ENCODE peak calls at places on chromosomes 13 and 19, in four cellular contexts. One of them, this sample, is unnamed.

GRCh38 chr13:73275163-73275562 is 216.4 kb downstream of the KLF5 start:
- DNase-seq in neuronal stem cell: no peak
- DNase-seq in tibial artery: no peak
- DNase-seq in thoracic aorta: no peak
- DNase-seq in this sample: no peak

GRCh38 chr13:76164290-76164689 is 528.2 kb downstream of the LMO7 start:
- DNase-seq in neuronal stem cell: no peak
- DNase-seq in tibial artery: no peak
- DNase-seq in thoracic aorta: no peak
- DNase-seq in this sample: no peak

GRCh38 chr13:39616087-39616694 is 13.2 kb upstream of the LHFPL6 start:
- DNase-seq in neuronal stem cell: peak; percentile 76
- DNase-seq in tibial artery: no peak
- DNase-seq in thoracic aorta: no peak
- DNase-seq in this sample: no peak

GRCh38 chr13:110841406-110841805 is 73.5 kb downstream of the ANKRD10 start:
- DNase-seq in neuronal stem cell: no peak
- DNase-seq in tibial artery: no peak
- DNase-seq in thoracic aorta: no peak
- DNase-seq in this sample: no peak

GRCh38 chr13:110403315-110403714 is 96.2 kb downstream of the COL4A2 start:
- DNase-seq in neuronal stem cell: no peak
- DNase-seq in tibial artery: no peak
- DNase-seq in thoracic aorta: no peak
- DNase-seq in this sample: no peak

GRCh38 chr13:97259787-97260641 is 37.9 kb downstream of the MBNL2 start:
- DNase-seq in neuronal stem cell: no peak
- DNase-seq in tibial artery: peak; percentile 66
- DNase-seq in thoracic aorta: no peak
- DNase-seq in this sample: no peak

GRCh38 chr19:10514211-10515145 is 2.8 kb downstream of the S1PR5 start:
- DNase-seq in neuronal stem cell: no peak
- DNase-seq in tibial artery: no peak
- DNase-seq in thoracic aorta: no peak
- DNase-seq in this sample: no peak

GRCh38 chr19:30919737-30920136 is 429.5 kb downstream of the TSHZ3 start:
- DNase-seq in neuronal stem cell: no peak
- DNase-seq in tibial artery: no peak
- DNase-seq in thoracic aorta: no peak
- DNase-seq in this sample: no peak

GRCh38 chr13:51125495-51126226 is 14.6 kb upstream of the C13orf42 start:
- DNase-seq in neuronal stem cell: peak; percentile 43
- DNase-seq in tibial artery: no peak
- DNase-seq in thoracic aorta: no peak
- DNase-seq in this sample: peak; percentile 42

GRCh38 chr19:38744298-38744681 is at the start of gene CAPN12:
- DNase-seq in neuronal stem cell: no peak
- DNase-seq in tibial artery: no peak
- DNase-seq in thoracic aorta: no peak
- DNase-seq in this sample: no peak

GRCh38 chr13:37868691-37869505 is 674 bp downstream of the TRPC4 start:
- DNase-seq in neuronal stem cell: peak; percentile 31
- DNase-seq in tibial artery: peak; percentile 51
- DNase-seq in thoracic aorta: no peak
- DNase-seq in this sample: no peak

DNA sequence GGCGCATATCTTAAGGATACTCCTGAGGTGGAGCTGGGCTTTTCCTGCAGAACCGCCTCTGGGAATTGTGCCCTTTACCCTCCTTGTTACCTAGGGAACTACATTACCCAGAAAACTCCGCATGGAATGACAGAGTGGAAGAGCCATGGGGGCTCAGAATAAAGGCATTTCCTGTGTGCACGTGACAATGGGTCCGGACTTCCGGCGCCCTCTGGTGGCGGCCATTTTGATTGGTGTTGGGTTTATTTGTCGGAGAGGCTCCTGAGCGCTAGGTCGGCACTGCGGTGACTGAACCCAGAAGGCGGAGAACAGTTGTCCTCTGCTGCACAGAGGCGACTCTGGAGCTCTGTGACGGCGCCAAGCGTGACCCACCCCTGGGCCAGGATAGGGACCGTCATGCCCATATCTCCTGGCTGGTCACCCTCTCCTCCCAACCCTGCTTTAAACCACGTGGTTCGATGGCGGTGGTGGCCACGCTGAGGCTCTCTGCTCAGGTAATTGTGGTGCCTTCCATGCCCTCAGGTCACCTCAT is at the start of gene ZNF587B:
- DNase-seq in neuronal stem cell: peak; percentile 85
- DNase-seq in tibial artery: peak; percentile 78
- DNase-seq in thoracic aorta: no peak
- DNase-seq in this sample: peak; percentile 55
- H3K4me3 ChIP-seq in neuronal stem cell: peak within 1 kb of the TSS; percentile 83
- H3K4me3 ChIP-seq in tibial artery: peak within 1 kb of the TSS; percentile 47
- H3K4me3 ChIP-seq in thoracic aorta: peak within 1 kb of the TSS; percentile 66
- H3K4me3 ChIP-seq in this sample: peak within 1 kb of the TSS; percentile 54

GRCh38 chr19:916645-917322 is 349 bp upstream of the KISS1R start:
- DNase-seq in neuronal stem cell: no peak
- DNase-seq in tibial artery: no peak
- DNase-seq in thoracic aorta: no peak
- DNase-seq in this sample: no peak

GRCh38 chr19:918481-919156 is 1.5 kb downstream of the KISS1R start:
- DNase-seq in neuronal stem cell: no peak
- DNase-seq in tibial artery: no peak
- DNase-seq in thoracic aorta: no peak
- DNase-seq in this sample: no peak

GRCh38 chr19:917323-918151 is at the start of gene KISS1R:
- DNase-seq in neuronal stem cell: peak; percentile 77
- DNase-seq in tibial artery: no peak
- DNase-seq in thoracic aorta: no peak
- DNase-seq in this sample: no peak

GRCh38 chr19:919157-920050 is 2.3 kb downstream of the KISS1R start:
- DNase-seq in neuronal stem cell: no peak
- DNase-seq in tibial artery: no peak
- DNase-seq in thoracic aorta: no peak
- DNase-seq in this sample: no peak

DNA sequence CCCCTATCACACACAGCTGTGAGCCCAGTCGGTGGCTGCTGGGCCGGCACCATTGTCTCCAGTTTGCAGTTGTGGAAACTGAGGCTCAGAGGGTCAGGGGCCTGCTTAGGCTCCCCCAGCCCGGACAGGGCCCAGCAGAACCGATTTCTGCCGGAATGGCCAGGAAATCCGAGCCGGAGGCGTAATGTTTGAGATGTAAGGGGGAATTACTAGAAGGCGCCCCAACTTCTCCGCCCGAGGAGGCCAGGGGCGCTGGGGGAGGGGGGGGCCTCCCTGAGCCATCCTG is 962 bp downstream of the KISS1R start:
- DNase-seq in neuronal stem cell: no peak
- DNase-seq in tibial artery: no peak
- DNase-seq in thoracic aorta: no peak
- DNase-seq in this sample: no peak
- H3K4me1 ChIP-seq in neuronal stem cell: peaks cover 7% of the 10 kb centered on the region
- H3K4me1 ChIP-seq in tibial artery: peaks cover 54% of the 10 kb centered on the region
- H3K4me1 ChIP-seq in thoracic aorta: peaks cover 48% of the 10 kb centered on the region
- H3K4me1 ChIP-seq in this sample: peaks cover 8% of the 10 kb centered on the region

GRCh38 chr19:5621945-5622464 is 571 bp downstream of the SAFB2 start:
- DNase-seq in neuronal stem cell: no peak
- DNase-seq in tibial artery: peak; percentile 69
- DNase-seq in thoracic aorta: no peak
- DNase-seq in this sample: no peak
- H3K27ac ChIP-seq in neuronal stem cell: peak overlapping the region; percentile 91
- H3K27ac ChIP-seq in tibial artery: peak overlapping the region; percentile 98
- H3K27ac ChIP-seq in thoracic aorta: peak overlapping the region; percentile 86
- H3K27ac ChIP-seq in this sample: peak overlapping the region; percentile 95

DNA sequence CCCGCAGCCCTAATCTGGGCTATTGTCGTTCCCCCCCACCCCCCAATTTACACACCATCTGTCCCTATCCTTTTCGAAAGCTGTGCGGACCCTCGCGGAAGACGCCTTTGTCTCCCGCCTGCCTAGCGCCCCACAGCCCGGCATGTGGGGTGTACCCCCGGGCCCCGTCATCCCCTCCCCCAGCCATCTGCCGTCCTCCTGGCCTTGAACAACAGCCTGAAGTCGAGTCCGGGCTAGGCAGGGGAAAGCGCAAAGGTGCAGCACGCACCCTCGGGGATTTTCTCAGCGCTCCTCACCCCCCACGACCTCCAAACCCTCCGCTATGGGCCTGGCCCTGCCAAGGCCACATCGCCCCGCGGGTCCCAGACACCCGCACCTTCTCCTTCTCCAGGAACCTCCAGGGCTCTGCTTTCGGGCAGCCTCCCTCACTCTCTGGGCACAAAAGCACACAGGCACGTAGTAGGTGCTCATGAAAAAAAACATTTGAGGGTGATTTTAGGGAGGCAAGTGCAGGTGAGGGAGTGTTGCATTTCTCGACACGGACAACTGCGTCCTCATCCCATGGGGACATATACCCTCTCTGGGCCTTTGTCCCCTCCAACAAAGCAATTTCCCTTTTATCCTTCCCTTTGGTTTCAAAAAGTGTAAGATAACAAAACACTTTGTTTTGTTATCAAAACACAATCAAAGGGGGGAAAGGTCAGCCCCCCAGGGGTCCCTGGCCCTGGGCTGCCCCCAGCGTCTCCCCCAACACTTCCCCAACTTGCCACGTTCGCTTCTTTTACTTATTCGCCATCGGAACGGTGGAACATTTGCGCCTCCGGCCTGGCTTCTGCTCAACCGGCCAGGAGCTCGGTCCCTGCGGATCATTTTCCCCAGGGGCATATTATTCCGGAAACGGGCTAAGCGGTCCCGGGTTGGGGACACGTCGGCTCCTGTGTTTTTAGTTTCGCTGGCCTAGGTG is 16.4 kb downstream of the CCDC124 start:
- DNase-seq in neuronal stem cell: no peak
- DNase-seq in tibial artery: no peak
- DNase-seq in thoracic aorta: no peak
- DNase-seq in this sample: no peak
- H3K4me3 ChIP-seq in neuronal stem cell: no peak overlapping the region
- H3K4me3 ChIP-seq in tibial artery: no peak overlapping the region
- H3K4me3 ChIP-seq in thoracic aorta: peak overlapping the region; percentile 86
- H3K4me3 ChIP-seq in this sample: no peak overlapping the region

GRCh38 chr19:35002037-35002535 is 2.0 kb downstream of the GRAMD1A start:
- DNase-seq in neuronal stem cell: no peak
- DNase-seq in tibial artery: no peak
- DNase-seq in thoracic aorta: no peak
- DNase-seq in this sample: no peak

GRCh38 chr19:35006999-35007365 is 6.9 kb downstream of the GRAMD1A start:
- DNase-seq in neuronal stem cell: no peak
- DNase-seq in tibial artery: no peak
- DNase-seq in thoracic aorta: no peak
- DNase-seq in this sample: no peak

GRCh38 chr19:35005256-35005977 is 5.3 kb downstream of the GRAMD1A start:
- DNase-seq in neuronal stem cell: no peak
- DNase-seq in tibial artery: no peak
- DNase-seq in thoracic aorta: no peak
- DNase-seq in this sample: no peak

GRCh38 chr19:35006342-35006998 is 6.3 kb downstream of the GRAMD1A start:
- DNase-seq in neuronal stem cell: no peak
- DNase-seq in tibial artery: no peak
- DNase-seq in thoracic aorta: no peak
- DNase-seq in this sample: peak; percentile 76

DNA sequence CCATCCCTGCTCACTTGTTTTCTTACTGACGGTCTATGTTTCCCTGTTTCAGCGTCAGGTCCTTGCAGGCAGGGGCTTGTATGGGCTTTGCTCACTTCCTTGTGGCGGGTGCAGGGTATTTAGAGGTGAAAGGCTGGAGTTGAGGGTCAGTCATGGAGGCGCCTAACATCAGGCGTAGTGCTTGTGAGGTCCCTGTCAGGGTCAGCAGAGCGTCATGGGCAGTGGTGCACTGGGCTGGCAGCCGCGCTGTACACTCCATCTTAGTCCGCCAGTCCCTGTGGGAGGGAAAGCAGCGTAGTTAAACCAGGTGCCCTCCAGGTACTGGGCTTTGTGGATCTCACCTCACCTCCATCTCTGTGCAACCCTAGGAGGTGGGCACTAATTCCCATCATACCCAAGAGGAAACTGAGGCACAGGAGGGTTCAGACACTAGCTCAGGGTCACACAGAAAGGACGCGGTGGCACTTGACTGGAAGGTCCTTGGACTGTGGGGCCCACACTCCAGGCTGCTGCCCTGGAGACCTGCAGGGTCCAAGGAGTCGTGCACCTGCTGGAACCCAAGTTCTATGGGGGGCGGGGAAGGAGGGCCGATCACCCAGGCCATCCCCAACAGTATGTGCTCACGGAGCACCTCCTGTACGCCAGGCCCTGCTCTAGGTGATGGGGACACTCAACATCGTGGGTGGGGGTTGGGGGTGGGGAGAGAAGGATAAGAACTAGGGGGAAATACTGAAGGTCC is 4.6 kb downstream of the GRAMD1A start:
- DNase-seq in neuronal stem cell: no peak
- DNase-seq in tibial artery: no peak
- DNase-seq in thoracic aorta: no peak
- DNase-seq in this sample: no peak
- H3K4me1 ChIP-seq in neuronal stem cell: peaks cover 12% of the 10 kb centered on the region
- H3K4me1 ChIP-seq in tibial artery: peaks cover 35% of the 10 kb centered on the region
- H3K4me1 ChIP-seq in thoracic aorta: peaks cover 30% of the 10 kb centered on the region
- H3K4me1 ChIP-seq in this sample: peaks cover 5% of the 10 kb centered on the region